ENCODE peak calls at places on chromosomes 11 and 22, in nine cellular contexts. One of them, this sample, is unnamed.

GRCh38 chr22:38872831-38873248 is 824 bp upstream of the CBX6 start:
- DNase-seq in chondrocyte: peak
- DNase-seq in GM10248: no peak
- DNase-seq in cerebellum: peak
- DNase-seq in T-helper 9 cell: no peak
- DNase-seq in left ventricle myocardium inferior: peak
- DNase-seq in NCI-H1092: peak
- DNase-seq in left cardiac atrium: peak
- DNase-seq in T-cell: no peak
- DNase-seq in this sample: no peak

GRCh38 chr11:12123177-12123576 is 12.8 kb downstream of the MICAL2 start:
- DNase-seq in left ventricle myocardium inferior: no peak
- DNase-seq in chondrocyte: no peak
- DNase-seq in left cardiac atrium: no peak
- DNase-seq in GM10248: no peak
- DNase-seq in NCI-H1092: no peak
- DNase-seq in T-helper 9 cell: no peak
- DNase-seq in T-cell: no peak
- DNase-seq in cerebellum: no peak
- DNase-seq in this sample: no peak

GRCh38 chr11:46381836-46382643 is 571 bp downstream of the MDK start:
- DNase-seq in T-cell: no peak
- DNase-seq in left ventricle myocardium inferior: no peak
- DNase-seq in GM10248: peak
- DNase-seq in cerebellum: no peak
- DNase-seq in T-helper 9 cell: no peak
- DNase-seq in left cardiac atrium: no peak
- DNase-seq in NCI-H1092: no peak
- DNase-seq in chondrocyte: no peak
- DNase-seq in this sample: no peak

GRCh38 chr22:50146440-50147228 is 23.9 kb upstream of the PANX2 start:
- DNase-seq in GM10248: peak
- DNase-seq in cerebellum: peak
- DNase-seq in T-helper 9 cell: no peak
- DNase-seq in left cardiac atrium: peak
- DNase-seq in T-cell: no peak
- DNase-seq in left ventricle myocardium inferior: peak
- DNase-seq in chondrocyte: no peak
- DNase-seq in NCI-H1092: no peak
- DNase-seq in this sample: no peak

GRCh38 chr22:20656902-20657836 is 116.7 kb upstream of the SERPIND1 start:
- DNase-seq in NCI-H1092: no peak
- DNase-seq in GM10248: no peak
- DNase-seq in left ventricle myocardium inferior: no peak
- DNase-seq in T-cell: no peak
- DNase-seq in cerebellum: no peak
- DNase-seq in chondrocyte: no peak
- DNase-seq in left cardiac atrium: no peak
- DNase-seq in T-helper 9 cell: no peak
- DNase-seq in this sample: no peak

GRCh38 chr22:19466126-19466716 is 12.8 kb downstream of the UFD1 start:
- DNase-seq in GM10248: no peak
- DNase-seq in left ventricle myocardium inferior: no peak
- DNase-seq in NCI-H1092: no peak
- DNase-seq in chondrocyte: no peak
- DNase-seq in left cardiac atrium: no peak
- DNase-seq in T-helper 9 cell: no peak
- DNase-seq in T-cell: no peak
- DNase-seq in cerebellum: peak
- DNase-seq in this sample: no peak

GRCh38 chr22:22759889-22760546 is 115.6 kb downstream of the GGTLC2 start:
- DNase-seq in NCI-H1092: no peak
- DNase-seq in left ventricle myocardium inferior: no peak
- DNase-seq in T-cell: no peak
- DNase-seq in cerebellum: no peak
- DNase-seq in chondrocyte: no peak
- DNase-seq in left cardiac atrium: no peak
- DNase-seq in GM10248: no peak
- DNase-seq in T-helper 9 cell: no peak
- DNase-seq in this sample: no peak

GRCh38 chr11:69439651-69440464 is 41.6 kb upstream of the LINC01488 start:
- DNase-seq in left ventricle myocardium inferior: no peak
- DNase-seq in T-cell: no peak
- DNase-seq in T-helper 9 cell: no peak
- DNase-seq in GM10248: no peak
- DNase-seq in left cardiac atrium: peak
- DNase-seq in NCI-H1092: no peak
- DNase-seq in chondrocyte: peak
- DNase-seq in cerebellum: no peak
- DNase-seq in this sample: no peak

GRCh38 chr22:27270818-27271510 is 530.6 kb downstream of the MN1 start:
- DNase-seq in NCI-H1092: no peak
- DNase-seq in chondrocyte: no peak
- DNase-seq in T-helper 9 cell: no peak
- DNase-seq in T-cell: no peak
- DNase-seq in left ventricle myocardium inferior: peak
- DNase-seq in left cardiac atrium: peak
- DNase-seq in cerebellum: no peak
- DNase-seq in GM10248: no peak
- DNase-seq in this sample: no peak

GRCh38 chr11:84914511-84914910 is 712.6 kb downstream of the DLG2 start:
- DNase-seq in left ventricle myocardium inferior: no peak
- DNase-seq in T-helper 9 cell: no peak
- DNase-seq in cerebellum: no peak
- DNase-seq in chondrocyte: no peak
- DNase-seq in NCI-H1092: no peak
- DNase-seq in T-cell: no peak
- DNase-seq in left cardiac atrium: no peak
- DNase-seq in GM10248: no peak
- DNase-seq in this sample: no peak

GRCh38 chr22:48755332-48755949 is 1072.2 kb downstream of the BRD1 start:
- DNase-seq in T-helper 9 cell: no peak
- DNase-seq in left cardiac atrium: no peak
- DNase-seq in chondrocyte: peak
- DNase-seq in cerebellum: no peak
- DNase-seq in T-cell: no peak
- DNase-seq in NCI-H1092: no peak
- DNase-seq in GM10248: no peak
- DNase-seq in left ventricle myocardium inferior: no peak
- DNase-seq in this sample: peak

GRCh38 chr11:2662430-2663299 is 37.1 kb downstream of the KCNQ1OT1 start:
- DNase-seq in NCI-H1092: no peak
- DNase-seq in GM10248: no peak
- DNase-seq in cerebellum: no peak
- DNase-seq in left ventricle myocardium inferior: no peak
- DNase-seq in T-cell: no peak
- DNase-seq in chondrocyte: peak
- DNase-seq in T-helper 9 cell: no peak
- DNase-seq in left cardiac atrium: no peak
- DNase-seq in this sample: no peak

GRCh38 chr11:110428956-110429613 is 663 bp upstream of the FDX1 start:
- DNase-seq in T-cell: no peak
- DNase-seq in left cardiac atrium: no peak
- DNase-seq in left ventricle myocardium inferior: no peak
- DNase-seq in T-helper 9 cell: no peak
- DNase-seq in NCI-H1092: no peak
- DNase-seq in GM10248: no peak
- DNase-seq in cerebellum: no peak
- DNase-seq in chondrocyte: no peak
- DNase-seq in this sample: peak

GRCh38 chr11:133930767-133931448 is 25.9 kb downstream of the IGSF9B start:
- DNase-seq in left cardiac atrium: no peak
- DNase-seq in NCI-H1092: no peak
- DNase-seq in left ventricle myocardium inferior: no peak
- DNase-seq in T-cell: no peak
- DNase-seq in cerebellum: no peak
- DNase-seq in GM10248: no peak
- DNase-seq in chondrocyte: no peak
- DNase-seq in T-helper 9 cell: no peak
- DNase-seq in this sample: no peak

GRCh38 chr11:134275188-134275533 is 1.0 kb upstream of the GLB1L3 start:
- DNase-seq in NCI-H1092: no peak
- DNase-seq in cerebellum: no peak
- DNase-seq in GM10248: no peak
- DNase-seq in left ventricle myocardium inferior: no peak
- DNase-seq in left cardiac atrium: no peak
- DNase-seq in T-cell: no peak
- DNase-seq in T-helper 9 cell: no peak
- DNase-seq in chondrocyte: no peak
- DNase-seq in this sample: no peak

GRCh38 chr22:25747245-25747944 is 5.4 kb downstream of the MYO18B start:
- DNase-seq in left ventricle myocardium inferior: no peak
- DNase-seq in left cardiac atrium: peak
- DNase-seq in NCI-H1092: no peak
- DNase-seq in chondrocyte: no peak
- DNase-seq in GM10248: no peak
- DNase-seq in T-helper 9 cell: no peak
- DNase-seq in cerebellum: peak
- DNase-seq in T-cell: no peak
- DNase-seq in this sample: no peak

GRCh38 chr22:46502776-46503175 is 34.6 kb downstream of the CELSR1 start:
- DNase-seq in GM10248: no peak
- DNase-seq in chondrocyte: no peak
- DNase-seq in cerebellum: no peak
- DNase-seq in left cardiac atrium: no peak
- DNase-seq in T-cell: no peak
- DNase-seq in left ventricle myocardium inferior: no peak
- DNase-seq in T-helper 9 cell: no peak
- DNase-seq in NCI-H1092: no peak
- DNase-seq in this sample: no peak

GRCh38 chr11:118166641-118167040 is 9.8 kb downstream of the SCN2B start:
- DNase-seq in left cardiac atrium: no peak
- DNase-seq in T-helper 9 cell: no peak
- DNase-seq in NCI-H1092: no peak
- DNase-seq in left ventricle myocardium inferior: no peak
- DNase-seq in cerebellum: no peak
- DNase-seq in T-cell: no peak
- DNase-seq in GM10248: no peak
- DNase-seq in chondrocyte: peak
- DNase-seq in this sample: no peak

GRCh38 chr22:49547751-49548239 is 279.9 kb downstream of the BRD1 start:
- DNase-seq in GM10248: no peak
- DNase-seq in left ventricle myocardium inferior: no peak
- DNase-seq in T-cell: no peak
- DNase-seq in chondrocyte: no peak
- DNase-seq in left cardiac atrium: no peak
- DNase-seq in cerebellum: no peak
- DNase-seq in NCI-H1092: no peak
- DNase-seq in T-helper 9 cell: no peak
- DNase-seq in this sample: no peak

GRCh38 chr11:67564230-67564629 is 19.4 kb upstream of the GSTP1 start:
- DNase-seq in T-cell: no peak
- DNase-seq in cerebellum: no peak
- DNase-seq in NCI-H1092: no peak
- DNase-seq in left cardiac atrium: no peak
- DNase-seq in left ventricle myocardium inferior: no peak
- DNase-seq in T-helper 9 cell: no peak
- DNase-seq in chondrocyte: no peak
- DNase-seq in GM10248: no peak
- DNase-seq in this sample: no peak

GRCh38 chr22:24146190-24146616 is 35.1 kb upstream of the SUSD2 start:
- DNase-seq in chondrocyte: no peak
- DNase-seq in T-helper 9 cell: no peak
- DNase-seq in T-cell: no peak
- DNase-seq in GM10248: peak
- DNase-seq in left cardiac atrium: no peak
- DNase-seq in cerebellum: no peak
- DNase-seq in left ventricle myocardium inferior: no peak
- DNase-seq in NCI-H1092: peak
- DNase-seq in this sample: no peak

GRCh38 chr11:20035701-20036601 is 124.3 kb downstream of the DBX1 start:
- DNase-seq in T-cell: no peak
- DNase-seq in chondrocyte: no peak
- DNase-seq in T-helper 9 cell: no peak
- DNase-seq in NCI-H1092: peak
- DNase-seq in cerebellum: no peak
- DNase-seq in GM10248: no peak
- DNase-seq in left cardiac atrium: no peak
- DNase-seq in left ventricle myocardium inferior: no peak
- DNase-seq in this sample: no peak

GRCh38 chr22:36701166-36701713 is 2.3 kb downstream of the CACNG2 start:
- DNase-seq in NCI-H1092: no peak
- DNase-seq in chondrocyte: no peak
- DNase-seq in left ventricle myocardium inferior: no peak
- DNase-seq in GM10248: no peak
- DNase-seq in T-helper 9 cell: no peak
- DNase-seq in left cardiac atrium: no peak
- DNase-seq in cerebellum: peak
- DNase-seq in T-cell: no peak
- DNase-seq in this sample: no peak

GRCh38 chr11:11531127-11531526 is 90.7 kb downstream of the GALNT18 start:
- DNase-seq in T-cell: no peak
- DNase-seq in chondrocyte: no peak
- DNase-seq in T-helper 9 cell: no peak
- DNase-seq in left ventricle myocardium inferior: no peak
- DNase-seq in GM10248: no peak
- DNase-seq in NCI-H1092: peak
- DNase-seq in cerebellum: no peak
- DNase-seq in left cardiac atrium: no peak
- DNase-seq in this sample: no peak

GRCh38 chr11:78740175-78741161 is 165.8 kb upstream of the NARS2 start:
- DNase-seq in left cardiac atrium: peak
- DNase-seq in chondrocyte: no peak
- DNase-seq in NCI-H1092: no peak
- DNase-seq in left ventricle myocardium inferior: peak
- DNase-seq in cerebellum: no peak
- DNase-seq in T-helper 9 cell: no peak
- DNase-seq in T-cell: no peak
- DNase-seq in GM10248: no peak
- DNase-seq in this sample: no peak

GRCh38 chr22:40076702-40077645 is 82.2 kb downstream of the FAM83F start:
- DNase-seq in cerebellum: no peak
- DNase-seq in left cardiac atrium: no peak
- DNase-seq in chondrocyte: no peak
- DNase-seq in T-cell: no peak
- DNase-seq in NCI-H1092: no peak
- DNase-seq in T-helper 9 cell: no peak
- DNase-seq in GM10248: no peak
- DNase-seq in left ventricle myocardium inferior: no peak
- DNase-seq in this sample: no peak

GRCh38 chr11:19895776-19896175 is 183.1 kb downstream of the NAV2 start:
- DNase-seq in NCI-H1092: no peak
- DNase-seq in left ventricle myocardium inferior: no peak
- DNase-seq in left cardiac atrium: no peak
- DNase-seq in cerebellum: no peak
- DNase-seq in T-cell: no peak
- DNase-seq in chondrocyte: no peak
- DNase-seq in T-helper 9 cell: no peak
- DNase-seq in GM10248: no peak
- DNase-seq in this sample: no peak

GRCh38 chr22:48327721-48328120 is 1500.0 kb downstream of the BRD1 start:
- DNase-seq in T-helper 9 cell: no peak
- DNase-seq in chondrocyte: no peak
- DNase-seq in NCI-H1092: no peak
- DNase-seq in T-cell: no peak
- DNase-seq in cerebellum: no peak
- DNase-seq in left cardiac atrium: no peak
- DNase-seq in GM10248: no peak
- DNase-seq in left ventricle myocardium inferior: no peak
- DNase-seq in this sample: no peak

GRCh38 chr22:43385770-43386641 is 25.8 kb upstream of the MPPED1 start:
- DNase-seq in cerebellum: peak
- DNase-seq in left cardiac atrium: peak
- DNase-seq in T-helper 9 cell: peak
- DNase-seq in left ventricle myocardium inferior: peak
- DNase-seq in NCI-H1092: peak
- DNase-seq in T-cell: peak
- DNase-seq in chondrocyte: no peak
- DNase-seq in GM10248: peak
- DNase-seq in this sample: peak

GRCh38 chr11:115564851-115565250 is 60.6 kb upstream of the CADM1 start:
- DNase-seq in left ventricle myocardium inferior: no peak
- DNase-seq in chondrocyte: no peak
- DNase-seq in cerebellum: no peak
- DNase-seq in GM10248: no peak
- DNase-seq in T-helper 9 cell: no peak
- DNase-seq in left cardiac atrium: no peak
- DNase-seq in NCI-H1092: no peak
- DNase-seq in T-cell: no peak
- DNase-seq in this sample: no peak